ENCODE peak calls at places on chromosome 11, in ten cellular contexts. Y is astrocyte, J is esophagus muscularis mucosa, O is uterus, G is SJSA1, A is GM23338, U is pancreas, L is brain microvascular endothelial cell, Q is left ventricle myocardium inferior, W is PC-9. K is an unnamed sample.

GRCh38 chr11:128551641-128552335 is 35.6 kb downstream of the ETS1 start:
- DNase-seq in Q (no peak), L (no peak), A (no peak), G (no peak), J (peak), U (no peak), Y (no peak), W (no peak), O (no peak), K (no peak)

GRCh38 chr11:46761807-46762206 is 42.8 kb downstream of the F2 start:
- DNase-seq in Q (no peak), A (no peak), Y (no peak), O (no peak), L (no peak), G (no peak), J (no peak), W (no peak), U (no peak), K (no peak)

GRCh38 chr11:9357041-9357440 is 27.4 kb upstream of the IPO7 start:
- DNase-seq in Q (no peak), A (no peak), O (no peak), L (no peak), Y (no peak), G (no peak), W (no peak), U (no peak), J (no peak), K (no peak)

GRCh38 chr11:65288706-65289536 is 25.7 kb upstream of the CDC42EP2 start:
- DNase-seq in O (no peak), U (peak), Q (peak), L (no peak), J (no peak), W (no peak), A (no peak), Y (no peak), G (no peak), K (no peak)

GRCh38 chr11:47390084-47390760 is 11.9 kb upstream of the SPI1 start:
- DNase-seq in Q (no peak), J (no peak), A (no peak), G (no peak), W (no peak), L (no peak), O (no peak), U (no peak), Y (no peak), K (no peak)

GRCh38 chr11:75858613-75859012 is 43.6 kb downstream of the UVRAG start:
- DNase-seq in U (no peak), O (no peak), Y (peak), A (no peak), W (no peak), G (peak), J (no peak), L (peak), Q (no peak), K (no peak)

GRCh38 chr11:2581931-2582435 is 117.8 kb downstream of the KCNQ1OT1 start:
- DNase-seq in A (no peak), U (peak), G (no peak), Y (no peak), J (no peak), Q (peak), W (no peak), O (no peak), L (no peak), K (no peak)

GRCh38 chr11:125201525-125202121 is 37.1 kb downstream of the PKNOX2 start:
- DNase-seq in G (no peak), L (no peak), Y (peak), O (peak), W (no peak), A (peak), U (peak), Q (no peak), J (no peak), K (no peak)

GRCh38 chr11:115279831-115280761 is 224.1 kb downstream of the CADM1 start:
- DNase-seq in W (no peak), A (no peak), O (no peak), G (peak), Y (peak), J (no peak), L (no peak), Q (no peak), U (no peak), K (no peak)

GRCh38 chr11:66418168-66418985 is 2.5 kb upstream of the NPAS4 start:
- DNase-seq in O (peak), Q (peak), A (peak), G (peak), L (peak), U (peak), W (peak), J (no peak), Y (peak), K (peak)

GRCh38 chr11:113182288-113182687 is 132.1 kb upstream of the TTC12 start:
- DNase-seq in O (no peak), A (no peak), Q (no peak), U (no peak), J (no peak), Y (no peak), G (no peak), L (no peak), W (no peak), K (no peak)

GRCh38 chr11:16410479-16410878 is 54.1 kb upstream of the SOX6 start:
- DNase-seq in G (no peak), Y (no peak), J (no peak), Q (no peak), W (no peak), O (no peak), A (no peak), U (no peak), L (no peak), K (no peak)

GRCh38 chr11:12827929-12828812 is 153.9 kb downstream of the TEAD1 start:
- DNase-seq in G (peak), Y (peak), O (no peak), J (no peak), W (peak), Q (no peak), L (peak), A (peak), U (no peak), K (no peak)

GRCh38 chr11:78332174-78332866 is 85.3 kb downstream of the GAB2 start:
- DNase-seq in O (no peak), W (no peak), A (no peak), J (no peak), Y (no peak), U (no peak), L (no peak), Q (no peak), G (no peak), K (no peak)

GRCh38 chr11:19631657-19632325 is 80.8 kb upstream of the NAV2 start:
- DNase-seq in O (no peak), J (no peak), Q (no peak), Y (no peak), L (no peak), G (no peak), U (no peak), A (no peak), W (no peak), K (no peak)

GRCh38 chr11:116185551-116185950 is 587.2 kb downstream of the BUD13 start:
- DNase-seq in O (no peak), Y (no peak), G (no peak), Q (no peak), J (no peak), A (no peak), L (no peak), U (no peak), W (no peak), K (no peak)

GRCh38 chr11:16402654-16403447 is 46.5 kb upstream of the SOX6 start:
- DNase-seq in Q (no peak), O (no peak), U (no peak), G (no peak), J (no peak), A (peak), L (no peak), W (no peak), Y (peak), K (no peak)

GRCh38 chr11:130638048-130638447 is 189.6 kb downstream of the ADAMTS15 start:
- DNase-seq in J (peak), O (no peak), Q (no peak), A (no peak), G (no peak), L (no peak), Y (no peak), U (no peak), W (no peak), K (no peak)

GRCh38 chr11:64340671-64341335 is 799 bp downstream of the CCDC88B start:
- DNase-seq in O (no peak), G (no peak), W (no peak), Q (no peak), U (peak), Y (no peak), J (no peak), A (peak), L (no peak), K (no peak)

GRCh38 chr11:100719809-100720221 is 32.7 kb downstream of the ARHGAP42 start:
- DNase-seq in W (peak), J (no peak), L (peak), Y (peak), Q (no peak), O (peak), G (peak), A (peak), U (peak), K (peak)

GRCh38 chr11:84498016-84498415 is 1129.1 kb downstream of the DLG2 start:
- DNase-seq in A (no peak), U (no peak), J (no peak), L (peak), Q (no peak), G (no peak), W (no peak), Y (peak), O (no peak), K (no peak)

GRCh38 chr11:73931039-73931645 is 19.7 kb upstream of the DNAJB13 start:
- DNase-seq in A (peak), J (no peak), U (no peak), Y (peak), O (no peak), L (peak), W (peak), Q (no peak), G (peak), K (peak)

GRCh38 chr11:92779746-92780145 is 189.7 kb upstream of the MTNR1B start:
- DNase-seq in W (no peak), U (no peak), J (peak), Y (no peak), L (no peak), A (peak), G (no peak), O (no peak), Q (no peak), K (no peak)

GRCh38 chr11:62062223-62062861 is 61.5 kb upstream of the INCENP start:
- DNase-seq in L (no peak), U (no peak), J (no peak), G (no peak), O (no peak), A (no peak), W (no peak), Q (no peak), Y (no peak), K (no peak)

GRCh38 chr11:102383839-102384238 is 36.8 kb downstream of the BIRC2 start:
- DNase-seq in O (no peak), Y (no peak), G (no peak), U (no peak), J (no peak), Q (no peak), A (no peak), W (no peak), L (no peak), K (no peak)

GRCh38 chr11:102384419-102385052 is 37.5 kb downstream of the BIRC2 start:
- DNase-seq in Y (no peak), L (no peak), U (no peak), J (no peak), A (no peak), W (no peak), O (no peak), Q (peak), G (no peak), K (no peak)

GRCh38 chr11:102387056-102387781 is 40.2 kb downstream of the BIRC2 start:
- DNase-seq in A (no peak), O (no peak), Q (no peak), J (no peak), L (no peak), G (no peak), W (no peak), Y (no peak), U (no peak), K (no peak)

GRCh38 chr11:102385053-102385976 is 38.3 kb downstream of the BIRC2 start:
- DNase-seq in G (no peak), U (no peak), Q (no peak), A (no peak), L (no peak), W (no peak), O (no peak), J (no peak), Y (no peak), K (no peak)

DNA sequence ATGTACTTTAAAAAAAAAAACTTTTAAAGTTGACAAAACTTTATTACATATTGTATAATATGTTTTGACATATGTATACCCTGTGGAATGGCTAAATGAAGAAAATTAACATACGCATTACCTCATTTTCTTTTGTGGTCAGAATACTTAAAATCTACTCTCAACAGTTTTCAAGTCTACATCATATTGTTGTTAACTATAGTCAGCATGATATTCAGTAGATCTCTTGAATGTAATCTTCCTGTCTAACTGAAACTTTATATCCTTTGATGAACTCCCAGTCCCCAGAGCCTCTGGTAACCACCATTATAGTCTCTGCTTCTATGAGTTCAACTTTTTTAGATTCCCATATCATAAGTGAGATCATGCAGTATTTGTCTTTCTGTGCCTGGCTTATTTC is 39.4 kb downstream of the BIRC2 start:
- DNase-seq in O (no peak), J (no peak), Y (no peak), G (no peak), Q (no peak), W (no peak), U (no peak), L (no peak), A (no peak), K (no peak)
- H3K27ac ChIP-seq in O (no peak), J (no peak), Y (no peak), G (no peak), Q (no peak), W (no peak), U (no peak), L (no peak), A (no peak), K (no peak)

DNA sequence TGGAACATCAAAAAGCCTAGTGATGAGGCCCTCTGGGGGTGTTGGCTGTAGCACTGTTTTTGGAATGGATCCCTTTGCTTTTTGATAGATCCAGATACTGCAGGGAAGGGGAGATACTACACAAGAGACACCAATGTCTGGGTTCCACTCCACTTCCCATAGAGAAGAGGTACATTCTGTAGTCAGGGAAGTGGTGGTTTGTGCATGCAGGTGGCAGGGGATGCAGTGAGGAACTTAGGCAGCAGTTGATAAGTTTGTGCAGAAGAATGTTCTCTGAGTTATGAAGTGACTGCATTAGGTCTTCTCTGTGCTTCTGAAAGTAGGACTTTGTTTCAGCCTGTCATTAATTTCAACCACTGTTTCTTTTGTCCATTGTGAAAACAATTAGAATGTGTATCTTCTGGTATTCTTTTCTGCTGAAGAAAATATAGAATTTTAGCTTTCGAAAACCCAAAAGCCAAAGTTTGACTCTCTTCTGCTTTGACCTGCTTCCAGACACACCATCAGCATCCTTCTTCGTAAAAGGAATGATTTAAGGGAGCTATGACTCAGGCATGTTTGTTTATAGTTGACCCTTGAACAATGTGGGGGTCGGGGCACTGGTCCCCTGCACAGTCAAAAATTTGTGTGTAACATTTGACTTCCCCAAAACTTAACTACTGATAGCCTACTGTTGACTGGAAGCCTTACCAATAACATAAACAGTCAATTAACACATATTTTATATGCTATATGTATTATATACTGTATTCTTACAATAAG is 25.6 kb downstream of the PANX1 start:
- DNase-seq in Q (no peak), W (no peak), G (no peak), U (no peak), Y (no peak), A (no peak), L (no peak), J (no peak), O (no peak), K (no peak)
- H3K27ac ChIP-seq in Q (no peak), W (no peak), G (no peak), U (no peak), Y (no peak), A (no peak), L (no peak), J (no peak), O (no peak), K (no peak)

DNA sequence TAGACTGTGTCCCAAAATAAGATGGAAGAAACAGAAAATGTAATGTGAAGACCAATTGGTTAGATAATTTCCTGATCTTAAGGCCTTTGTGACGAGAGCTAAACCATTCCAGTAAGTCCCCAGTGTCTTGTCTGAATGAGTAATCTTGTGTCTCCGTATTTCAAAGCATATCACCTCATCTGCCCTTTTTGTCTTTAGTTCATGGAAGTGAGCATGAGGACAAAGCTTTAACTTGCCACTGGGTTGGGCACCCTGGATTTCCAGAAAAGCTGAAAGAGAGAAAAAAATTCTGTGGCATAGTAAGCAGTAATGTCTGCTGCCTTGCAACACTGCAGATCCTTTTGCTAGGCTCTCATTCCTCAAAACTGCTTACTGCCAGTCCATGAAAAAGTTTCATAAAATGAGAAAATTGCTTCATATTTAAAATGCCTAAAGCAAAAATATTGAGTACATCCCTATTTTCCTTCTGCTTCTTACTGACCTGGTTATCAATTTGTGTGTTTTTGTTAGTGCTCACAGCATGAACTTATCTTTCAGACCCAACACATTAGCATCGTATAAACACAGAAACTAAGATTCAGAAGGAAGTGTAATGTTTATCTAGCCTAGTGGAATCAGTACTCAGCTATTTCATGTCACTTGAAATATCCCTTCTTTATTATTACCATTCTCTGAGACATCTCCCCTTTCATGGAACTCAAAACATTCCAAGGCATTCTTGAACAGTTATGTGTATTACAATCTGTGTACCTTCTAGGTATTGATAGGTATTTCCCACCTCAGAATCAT is 5.3 kb downstream of the CASP12 start:
- DNase-seq in A (no peak), L (peak), W (no peak), Q (no peak), O (no peak), U (no peak), J (no peak), G (peak), Y (peak), K (no peak)
- H3K27ac ChIP-seq in A (no peak), L (peak), W (no peak), Q (no peak), O (no peak), U (no peak), J (no peak), G (peak), Y (peak), K (no peak)

GRCh38 chr11:27229511-27230174 is 133.4 kb downstream of the CCDC34 start:
- DNase-seq in L (no peak), J (no peak), A (no peak), Y (peak), G (no peak), Q (no peak), U (no peak), O (no peak), W (no peak), K (no peak)
- H3K27ac ChIP-seq in L (no peak), J (no peak), A (no peak), Y (peak), G (no peak), Q (peak), U (no peak), O (peak), W (no peak), K (no peak)

GRCh38 chr11:10539339-10539738 is 1.6 kb downstream of the RNF141 start:
- DNase-seq in G (no peak), W (no peak), A (no peak), J (no peak), O (no peak), Y (no peak), Q (no peak), L (no peak), U (no peak), K (no peak)
- H3K27ac ChIP-seq in G (no peak), W (no peak), A (no peak), J (no peak), O (no peak), Y (no peak), Q (no peak), L (no peak), U (no peak), K (no peak)

K was measured in epithelial cell of prostate.